ENCODE peak calls at places on chromosomes 12 and 14, in four cellular contexts. Z is neural progenitor cell, I is OCI-LY7, K is lung. S is an unnamed sample. For H3K9me3, the result is how much of the 10 kb centered on the place peaks cover.

GRCh38 chr14:58227096-58227819 is 17.4 kb upstream of the PSMA3 start:
- DNase-seq in Z (no peak), I (no peak), K (no peak), S (peak)

GRCh38 chr12:89525824-89526770 is at the start of gene POC1B:
- DNase-seq in Z (peak), I (peak), K (peak), S (peak)

GRCh38 chr12:105892362-105892910 is 246.3 kb downstream of the NUAK1 start:
- DNase-seq in Z (no peak), I (no peak), K (no peak), S (no peak)

GRCh38 chr14:104217486-104218360 is 79.3 kb downstream of the KIF26A start:
- DNase-seq in Z (no peak), I (no peak), K (no peak), S (no peak)

GRCh38 chr14:61476737-61477410 is 155.5 kb downstream of the PRKCH start:
- DNase-seq in Z (no peak), I (peak), K (peak), S (peak)

GRCh38 chr12:96120359-96121100 is 73.6 kb upstream of the ELK3 start:
- DNase-seq in Z (peak), I (no peak), K (peak), S (no peak)

GRCh38 chr12:119154435-119154818 is 24.3 kb upstream of the HSPB8 start:
- DNase-seq in Z (peak), I (no peak), K (no peak), S (no peak)

GRCh38 chr12:113700943-113701342 is 229.3 kb upstream of the LHX5 start:
- DNase-seq in Z (peak), I (no peak), K (no peak), S (no peak)

GRCh38 chr12:53190108-53190729 is 9.5 kb upstream of the CSAD start:
- DNase-seq in Z (peak), I (peak), K (no peak), S (no peak)

GRCh38 chr12:103912069-103912468 is 18.1 kb upstream of the HSP90B1 start:
- DNase-seq in Z (no peak), I (no peak), K (no peak), S (peak)

GRCh38 chr12:86600664-86601231 is 344.6 kb upstream of the MGAT4C start:
- DNase-seq in Z (no peak), I (no peak), K (no peak), S (no peak)

GRCh38 chr12:129486931-129487330 is 416.9 kb downstream of the TMEM132D start:
- DNase-seq in Z (no peak), I (no peak), K (no peak), S (no peak)

GRCh38 chr14:71592361-71592760 is 339.9 kb upstream of the RGS6 start:
- DNase-seq in Z (no peak), I (peak), K (no peak), S (no peak)

GRCh38 chr14:73249108-73249507 is 11.8 kb downstream of the PAPLN start:
- DNase-seq in Z (no peak), I (no peak), K (no peak), S (no peak)

GRCh38 chr14:69313176-69313575 is 53.2 kb downstream of the GALNT16 start:
- DNase-seq in Z (no peak), I (no peak), K (no peak), S (no peak)

GRCh38 chr14:51328089-51328941 is 88.3 kb downstream of the TMX1 start:
- DNase-seq in Z (no peak), I (no peak), K (no peak), S (no peak)

GRCh38 chr12:57085999-57086950 is 2.6 kb upstream of the NAB2 start:
- DNase-seq in Z (peak), I (peak), K (no peak), S (peak)

GRCh38 chr14:97298775-97299174 is 501.6 kb downstream of the VRK1 start:
- DNase-seq in Z (no peak), I (no peak), K (no peak), S (no peak)

GRCh38 chr12:107891967-107892366 is 117.5 kb downstream of the ASCL4 start:
- DNase-seq in Z (peak), I (peak), K (no peak), S (no peak)

GRCh38 chr12:618626-619025 is 44.6 kb downstream of the NINJ2 start:
- DNase-seq in Z (no peak), I (no peak), K (peak), S (no peak)

GRCh38 chr14:96130391-96130790 is 74.2 kb upstream of the BDKRB2 start:
- DNase-seq in Z (no peak), I (no peak), K (no peak), S (no peak)

GRCh38 chr14:87250992-87251391 is 742.0 kb downstream of the GALC start:
- DNase-seq in Z (no peak), I (no peak), K (no peak), S (no peak)

GRCh38 chr14:60238955-60239354 is 10.1 kb upstream of the PPM1A start:
- DNase-seq in Z (no peak), I (no peak), K (no peak), S (no peak)

GRCh38 chr12:77102691-77103090 is 37.3 kb upstream of the E2F7 start:
- DNase-seq in Z (no peak), I (no peak), K (no peak), S (no peak)

GRCh38 chr12:104280703-104281458 is 22.7 kb upstream of the EID3 start:
- DNase-seq in Z (no peak), I (no peak), K (no peak), S (no peak)

GRCh38 chr14:37598973-37599526 is 3.6 kb downstream of the TTC6 start:
- DNase-seq in Z (peak), I (no peak), K (no peak), S (no peak)
- H3K4me3 ChIP-seq in Z (peak), I (no peak), K (peak), S (no peak)

DNA sequence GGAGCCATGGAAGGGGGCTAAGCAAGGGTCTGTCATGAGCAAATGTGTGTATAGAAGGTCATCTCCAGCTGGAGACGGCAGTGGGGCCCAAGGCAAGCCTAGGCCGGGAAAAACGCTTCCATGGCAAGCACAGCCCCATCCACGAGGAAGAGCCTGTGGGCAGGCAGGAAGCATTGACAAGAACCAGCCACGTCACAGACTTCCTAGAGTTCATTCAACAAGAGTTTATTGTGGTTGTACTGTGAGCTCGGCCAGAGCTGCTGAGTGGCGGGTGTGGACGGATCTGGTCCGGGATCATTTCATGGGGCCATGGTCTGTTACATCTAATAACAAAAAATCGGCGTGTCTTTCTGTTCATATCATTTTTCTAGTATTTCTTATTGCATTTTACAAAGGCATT is 311.7 kb downstream of the TMEM121 start:
- DNase-seq in Z (no peak), I (no peak), K (no peak), S (no peak)
- H3K9me3 ChIP-seq in Z (under half), I (under half), K (under half), S (under half)

GRCh38 chr12:123388948-123389559 is 5.1 kb downstream of the KMT5A start:
- DNase-seq in Z (no peak), I (no peak), K (no peak), S (no peak)
- H3K4me3 ChIP-seq in Z (peak), I (peak), K (peak), S (peak)

GRCh38 chr12:38056701-38057689 is 259.6 kb upstream of the ALG10B start:
- DNase-seq in Z (no peak), I (no peak), K (no peak), S (no peak)
- H3K9me3 ChIP-seq in Z (under half), I (under half), K (under half), S (under half)

GRCh38 chr12:32896438-32897275 is at the start of gene PKP2:
- DNase-seq in Z (peak), I (no peak), K (peak), S (peak)

GRCh38 chr12:32897276-32897615 is 669 bp upstream of the PKP2 start:
- DNase-seq in Z (no peak), I (no peak), K (no peak), S (no peak)

GRCh38 chr12:32894566-32894965 is 2.0 kb downstream of the PKP2 start:
- DNase-seq in Z (no peak), I (no peak), K (no peak), S (no peak)

GRCh38 chr12:32897688-32898573 is 1.4 kb upstream of the PKP2 start:
- DNase-seq in Z (no peak), I (no peak), K (no peak), S (no peak)

DNA sequence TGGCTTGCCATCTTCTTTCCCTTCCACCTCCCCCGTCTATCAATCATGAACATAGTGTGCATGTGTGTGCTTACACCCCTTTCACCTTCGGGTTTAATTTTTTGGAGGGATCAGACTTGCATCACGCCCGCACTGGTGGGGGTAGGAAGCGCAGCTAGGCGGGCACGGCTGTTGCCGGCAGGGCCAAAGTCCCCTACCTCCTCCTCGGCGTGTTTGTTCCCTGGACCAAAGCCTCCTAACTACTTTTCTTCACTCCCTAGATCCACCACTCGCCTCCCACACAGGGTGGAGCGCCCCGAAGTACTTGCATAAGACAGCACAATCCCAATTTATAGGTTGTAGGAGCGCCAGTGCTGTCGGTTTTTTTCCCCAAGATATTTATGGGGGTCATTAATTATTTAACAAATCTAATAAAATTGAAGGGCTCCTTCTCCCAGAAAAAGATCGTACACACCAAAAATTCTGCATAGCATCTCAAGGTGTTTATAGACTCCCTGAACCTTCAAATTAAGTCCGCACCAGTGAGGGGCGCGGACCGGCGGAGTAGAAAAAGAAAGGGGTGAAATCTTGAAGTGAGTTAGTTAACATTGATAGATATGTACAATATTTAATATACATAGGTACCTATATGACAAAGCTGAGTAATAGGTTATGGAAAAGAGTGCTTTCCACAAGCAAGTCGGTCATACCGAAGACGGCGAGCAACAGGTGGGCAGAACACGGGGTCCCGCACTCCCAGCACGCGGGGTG is 714 bp downstream of the PKP2 start:
- DNase-seq in Z (peak), I (no peak), K (no peak), S (no peak)
- H3K4me3 ChIP-seq in Z (peak), I (no peak), K (peak), S (peak)

GRCh38 chr12:5429741-5430557 is 2.0 kb upstream of the NTF3 start:
- DNase-seq in Z (peak), I (peak), K (no peak), S (no peak)
- H3K9me3 ChIP-seq in Z (under half), I (under half), K (under half), S (under half)

DNA sequence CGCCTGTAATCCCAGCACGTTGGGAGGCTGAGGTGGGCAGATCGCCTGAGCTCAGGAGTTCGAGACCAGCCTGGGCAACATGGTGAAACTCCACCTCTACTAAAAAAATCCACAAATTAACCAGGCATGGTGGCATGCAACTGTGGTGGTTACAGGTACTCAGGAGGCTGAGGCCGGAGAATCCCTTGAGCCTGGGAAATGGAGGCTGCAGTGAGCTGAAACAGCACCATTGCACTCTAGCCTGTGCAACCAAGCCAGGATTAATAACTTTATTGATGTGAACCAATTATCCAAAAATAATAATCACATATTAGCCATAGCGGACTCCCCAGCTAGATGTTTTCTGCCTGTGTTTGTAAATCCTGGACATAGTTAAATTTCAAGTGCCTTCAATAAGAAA is 1.8 kb upstream of the NUDT4 start:
- DNase-seq in Z (no peak), I (no peak), K (no peak), S (no peak)
- H3K4me3 ChIP-seq in Z (peak), I (no peak), K (no peak), S (no peak)

GRCh38 chr12:133225527-133225926 is 10.2 kb downstream of the ANHX start:
- DNase-seq in Z (no peak), I (no peak), K (no peak), S (no peak)

GRCh38 chr12:133222211-133222610 is 13.5 kb downstream of the ANHX start:
- DNase-seq in Z (no peak), I (no peak), K (no peak), S (no peak)

GRCh38 chr12:133217219-133217618 is 18.5 kb downstream of the ANHX start:
- DNase-seq in Z (no peak), I (no peak), K (no peak), S (no peak)

GRCh38 chr12:133220521-133220920 is 15.2 kb downstream of the ANHX start:
- DNase-seq in Z (no peak), I (no peak), K (no peak), S (no peak)

DNA sequence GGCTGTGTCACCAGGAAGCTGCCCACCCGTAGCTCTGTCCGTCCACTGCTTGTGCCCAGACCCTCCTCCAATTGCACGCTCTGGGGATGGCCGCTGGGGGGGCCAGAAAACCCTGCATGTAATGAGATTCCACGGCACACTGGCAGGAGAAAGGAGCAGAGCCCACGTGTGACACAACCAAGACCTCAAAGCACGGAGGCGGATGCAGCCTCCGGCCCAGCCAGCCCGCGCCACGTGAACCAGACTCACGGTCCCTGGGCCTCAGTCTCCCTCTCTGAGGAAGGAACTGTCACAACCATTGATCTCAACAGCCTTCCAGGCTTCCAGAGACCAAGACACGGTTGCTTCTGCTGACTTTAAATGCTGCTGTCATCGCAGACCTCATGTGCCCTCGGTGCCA is 14.4 kb downstream of the ANHX start:
- DNase-seq in Z (no peak), I (no peak), K (peak), S (no peak)
- H3K9me3 ChIP-seq in Z (under half), I (under half), K (under half), S (under half)

DNA sequence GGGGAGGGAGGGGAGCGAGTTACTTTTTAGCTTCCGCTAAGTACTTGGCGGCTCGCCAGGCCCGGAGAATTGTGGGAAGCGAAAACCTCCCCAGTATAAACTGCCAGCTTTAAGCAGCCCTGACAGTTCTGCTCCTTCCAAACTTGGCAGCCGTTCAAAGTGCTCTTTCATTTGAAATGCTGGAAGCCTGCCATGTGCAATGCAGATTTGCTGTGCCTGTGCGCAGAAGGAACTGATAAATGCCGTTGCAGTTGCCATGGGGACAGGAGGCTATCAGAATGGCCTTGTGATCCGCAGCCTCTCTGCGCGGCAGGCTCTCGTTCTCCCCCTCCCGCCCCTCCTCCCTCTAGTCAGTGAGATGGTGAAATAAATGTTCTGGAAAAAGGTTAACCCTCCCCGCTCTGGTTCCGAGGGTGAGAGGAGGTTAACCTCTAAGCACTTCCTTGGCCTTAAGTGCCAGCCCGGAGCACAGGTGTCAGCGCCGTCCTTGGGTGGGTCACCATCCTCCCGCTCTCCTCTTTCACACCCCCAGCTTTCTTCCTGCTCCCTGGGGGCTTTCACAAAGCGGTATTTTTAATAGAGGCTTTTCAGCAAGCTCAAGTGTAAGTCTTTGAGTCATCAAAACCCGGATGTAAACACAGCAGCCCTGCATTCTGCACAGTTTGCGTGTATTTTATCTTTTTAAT is 11.9 kb upstream of the IRF2BPL start:
- DNase-seq in Z (peak), I (peak), K (peak), S (peak)
- H3K4me3 ChIP-seq in Z (peak), I (peak), K (no peak), S (peak)

GRCh38 chr14:105890474-105891220 is 364.3 kb downstream of the TMEM121 start:
- DNase-seq in Z (no peak), I (no peak), K (no peak), S (no peak)

GRCh38 chr14:105891221-105891602 is 364.8 kb downstream of the TMEM121 start:
- DNase-seq in Z (no peak), I (no peak), K (no peak), S (no peak)

GRCh38 chr14:105889666-105890473 is 363.5 kb downstream of the TMEM121 start:
- DNase-seq in Z (no peak), I (no peak), K (no peak), S (no peak)

GRCh38 chr14:105894125-105894977 is 368.0 kb downstream of the TMEM121 start:
- DNase-seq in Z (no peak), I (no peak), K (no peak), S (no peak)

DNA sequence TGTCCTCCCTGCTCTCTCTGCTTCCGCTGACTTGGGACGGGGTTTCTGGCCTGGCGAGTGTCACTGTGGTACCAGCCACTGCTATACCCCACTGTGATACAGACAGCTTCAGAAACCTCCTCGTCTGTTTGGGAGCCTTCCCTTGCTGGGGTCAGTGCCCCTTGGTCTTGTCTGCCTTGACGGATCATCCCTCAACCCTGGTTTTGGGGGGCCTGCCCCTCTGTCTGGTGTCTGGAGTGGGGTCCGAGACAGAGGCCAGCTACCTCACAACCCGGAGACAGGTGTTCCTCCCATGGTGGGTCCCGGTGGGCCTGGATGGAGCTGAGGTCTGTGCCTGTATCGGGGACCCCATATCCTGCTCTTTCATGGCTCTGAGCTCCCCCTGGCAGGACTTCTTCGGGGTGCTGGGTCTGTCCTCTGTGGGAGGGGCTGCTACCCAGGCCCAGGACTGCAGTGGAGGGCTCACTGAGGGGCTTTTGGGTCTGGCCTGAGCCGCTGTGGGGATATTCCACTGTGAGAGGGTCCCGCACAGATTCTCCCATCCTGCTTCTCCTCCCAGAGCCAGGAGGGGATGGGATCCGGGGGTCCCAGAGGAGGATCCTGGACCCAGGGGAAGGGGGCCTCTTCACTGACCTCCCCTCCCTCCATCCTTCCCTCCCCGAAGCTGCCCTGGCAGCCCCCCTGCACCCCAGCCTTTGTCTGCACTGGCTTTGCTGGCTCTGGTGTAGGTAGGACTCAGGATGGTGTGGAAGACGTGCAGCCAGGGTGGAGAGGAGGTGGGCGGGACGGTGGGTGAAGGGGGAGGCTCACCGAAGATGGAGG is 365.5 kb downstream of the TMEM121 start:
- DNase-seq in Z (no peak), I (no peak), K (no peak), S (no peak)
- H3K9me3 ChIP-seq in Z (under half), I (under half), K (under half), S (under half)

S was measured in gastrocnemius medialis.